ENCODE peak calls at places on chromosome 18, in seven cellular contexts. L, H, G, M, K, Q and B are unnamed samples.

GRCh38 chr18:56333146-56333545 is 305.2 kb downstream of the TXNL1 start:
- DNase-seq in L (no peak), H (no peak), G (no peak), M (no peak), K (no peak), Q (no peak), B (no peak)

GRCh38 chr18:11488175-11488574 is 121.2 kb upstream of the SLC35G4 start:
- DNase-seq in L (peak), H (no peak), G (no peak), M (no peak), K (no peak), Q (no peak), B (peak)

GRCh38 chr18:73986711-73987110 is 160.9 kb downstream of the FBXO15 start:
- DNase-seq in L (no peak), H (no peak), G (no peak), M (no peak), K (no peak), Q (no peak), B (no peak)

GRCh38 chr18:58223717-58224424 is 179.8 kb downstream of the NEDD4L start:
- DNase-seq in L (peak), H (peak), G (peak), M (peak), K (peak), Q (no peak), B (peak)

GRCh38 chr18:32698148-32698547 is 74.7 kb downstream of the KLHL14 start:
- DNase-seq in L (no peak), H (no peak), G (no peak), M (no peak), K (no peak), Q (no peak), B (no peak)

GRCh38 chr18:9539938-9540337 is 64.6 kb downstream of the RALBP1 start:
- DNase-seq in L (no peak), H (no peak), G (no peak), M (no peak), K (no peak), Q (no peak), B (no peak)

GRCh38 chr18:3581890-3582289 is 131.9 kb downstream of the TGIF1 start:
- DNase-seq in L (no peak), H (no peak), G (no peak), M (no peak), K (no peak), Q (no peak), B (no peak)

GRCh38 chr18:31436825-31437224 is 10.7 kb upstream of the DSG3 start:
- DNase-seq in L (no peak), H (no peak), G (no peak), M (no peak), K (no peak), Q (no peak), B (peak)

GRCh38 chr18:28963481-28963880 is 786.6 kb upstream of the CDH2 start:
- DNase-seq in L (no peak), H (no peak), G (no peak), M (no peak), K (no peak), Q (no peak), B (no peak)

GRCh38 chr18:13566941-13567762 is 159.2 kb downstream of the FAM210A start:
- DNase-seq in L (no peak), H (no peak), G (no peak), M (no peak), K (no peak), Q (no peak), B (no peak)

GRCh38 chr18:74604774-74605173 is 7.1 kb downstream of the ZNF407 start:
- DNase-seq in L (no peak), H (no peak), G (no peak), M (no peak), K (no peak), Q (no peak), B (no peak)

GRCh38 chr18:14928396-14928795 is 180.4 kb downstream of the ANKRD30B start:
- DNase-seq in L (no peak), H (no peak), G (no peak), M (no peak), K (no peak), Q (no peak), B (no peak)

GRCh38 chr18:72544092-72544886 is at the start of gene CBLN2:
- DNase-seq in L (peak), H (peak), G (peak), M (peak), K (no peak), Q (peak), B (peak)

GRCh38 chr18:59708988-59709387 is 11.8 kb upstream of the CCBE1 start:
- DNase-seq in L (no peak), H (no peak), G (no peak), M (no peak), K (no peak), Q (no peak), B (no peak)

GRCh38 chr18:4455113-4455811 is at the start of gene DLGAP1:
- DNase-seq in L (no peak), H (peak), G (no peak), M (peak), K (no peak), Q (no peak), B (no peak)

GRCh38 chr18:21914739-21915319 is 174.2 kb downstream of the MIB1 start:
- DNase-seq in L (peak), H (peak), G (no peak), M (peak), K (peak), Q (peak), B (peak)

GRCh38 chr18:12645751-12646203 is 12.1 kb downstream of the SPIRE1 start:
- DNase-seq in L (no peak), H (peak), G (peak), M (no peak), K (no peak), Q (no peak), B (no peak)

GRCh38 chr18:70046796-70047195 is 99.1 kb upstream of the CD226 start:
- DNase-seq in L (no peak), H (no peak), G (no peak), M (no peak), K (no peak), Q (no peak), B (peak)

GRCh38 chr18:26017929-26018328 is 72.5 kb downstream of the SS18 start:
- DNase-seq in L (no peak), H (no peak), G (no peak), M (no peak), K (peak), Q (peak), B (no peak)

GRCh38 chr18:49024408-49024807 is 73.6 kb upstream of the SMAD7 start:
- DNase-seq in L (no peak), H (no peak), G (no peak), M (peak), K (no peak), Q (no peak), B (no peak)